ENCODE peak calls at places on chromosomes 2 and 18, in seven cellular contexts. L is activated T-cell treated with anti-CD3 and anti-CD28 coated beads, Interleukin-2, amount 50 U/mL, for 72 hours; D is NCI-H774; H is NCI-H146; X is heart left ventricle; K is 8988T; G is A172. W is an unnamed sample.

GRCh38 chr18:23194969-23195957 is 60.0 kb downstream of the CABLES1 start:
- DNase-seq in L (no peak), D (no peak), H (peak; percentile 16), X (no peak), K (no peak), G (no peak), W (peak; percentile 10)

GRCh38 chr18:79488311-79489047 is 92.7 kb downstream of the NFATC1 start:
- DNase-seq in L (no peak), D (no peak), H (no peak), X (no peak), K (no peak), G (no peak), W (no peak)

GRCh38 chr2:15311201-15311882 is 249.8 kb downstream of the NBAS start:
- DNase-seq in L (no peak), D (no peak), H (no peak), X (no peak), K (no peak), G (no peak), W (no peak)

GRCh38 chr2:20169796-20170467 is 55.0 kb downstream of the SDC1 start:
- DNase-seq in L (no peak), D (no peak), H (no peak), X (no peak), K (no peak), G (no peak), W (no peak)

GRCh38 chr2:144414324-144414845 is 105.5 kb downstream of the ZEB2 start:
- DNase-seq in L (peak; percentile 23), D (no peak), H (no peak), X (no peak), K (no peak), G (peak; percentile 60), W (no peak)

GRCh38 chr18:63783394-63783793 is 8.2 kb downstream of the SERPINB7 start:
- DNase-seq in L (no peak), D (no peak), H (no peak), X (no peak), K (no peak), G (no peak), W (no peak)

GRCh38 chr2:234670052-234670451 is 173.2 kb upstream of the ARL4C start:
- DNase-seq in L (no peak), D (no peak), H (no peak), X (no peak), K (no peak), G (peak; percentile 90), W (no peak)

GRCh38 chr2:195563857-195564512 is 93.0 kb upstream of the SLC39A10 start:
- DNase-seq in L (peak; percentile 64), D (no peak), H (no peak), X (no peak), K (no peak), G (no peak), W (no peak)

GRCh38 chr2:221530653-221531037 is 41.5 kb downstream of the EPHA4 start:
- DNase-seq in L (no peak), D (no peak), H (no peak), X (no peak), K (no peak), G (no peak), W (no peak)

GRCh38 chr2:146730882-146731281 is 1113.9 kb upstream of the ACVR2A start:
- DNase-seq in L (no peak), D (no peak), H (no peak), X (no peak), K (no peak), G (no peak), W (no peak)

GRCh38 chr2:202237787-202238233 is 587 bp downstream of the SUMO1 start:
- DNase-seq in L (no peak), D (no peak), H (peak; percentile 37), X (peak; percentile 27), K (peak; percentile 32), G (peak; percentile 59), W (peak; percentile 28)

GRCh38 chr2:8892149-8892548 is 54.7 kb upstream of the KIDINS220 start:
- DNase-seq in L (no peak), D (peak; percentile 34), H (no peak), X (no peak), K (no peak), G (no peak), W (no peak)

GRCh38 chr2:127770973-127771735 is 39.8 kb downstream of the WDR33 start:
- DNase-seq in L (no peak), D (no peak), H (no peak), X (no peak), K (no peak), G (peak; percentile 68), W (no peak)

GRCh38 chr2:135689679-135690078 is 52.0 kb upstream of the UBXN4 start:
- DNase-seq in L (no peak), D (no peak), H (no peak), X (no peak), K (no peak), G (no peak), W (no peak)

GRCh38 chr2:7324706-7325105 is 407.5 kb downstream of the RNF144A start:
- DNase-seq in L (no peak), D (no peak), H (no peak), X (no peak), K (no peak), G (no peak), W (peak; percentile 44)

GRCh38 chr2:198101688-198102087 is 297.3 kb downstream of the PLCL1 start:
- DNase-seq in L (no peak), D (no peak), H (no peak), X (no peak), K (no peak), G (no peak), W (no peak)

GRCh38 chr2:16675781-16676180 is 10.1 kb upstream of the CYRIA start:
- DNase-seq in L (no peak), D (no peak), H (no peak), X (no peak), K (no peak), G (no peak), W (no peak)

GRCh38 chr2:197198890-197199289 is 111.7 kb downstream of the ANKRD44 start:
- DNase-seq in L (peak; percentile 88), D (no peak), H (no peak), X (peak; percentile 48), K (no peak), G (no peak), W (peak; percentile 57)

GRCh38 chr2:237630216-237631000 is 3.0 kb downstream of the LRRFIP1 start:
- DNase-seq in L (no peak), D (no peak), H (no peak), X (no peak), K (no peak), G (no peak), W (no peak)

GRCh38 chr2:236345081-236345714 is 81.0 kb upstream of the ASB18 start:
- DNase-seq in L (no peak), D (no peak), H (no peak), X (no peak), K (no peak), G (no peak), W (no peak)

GRCh38 chr2:64617631-64618151 is 36.0 kb downstream of the SERTAD2 start:
- DNase-seq in L (no peak), D (no peak), H (no peak), X (no peak), K (no peak), G (no peak), W (peak; percentile 21)

GRCh38 chr2:231462729-231463465 is 1.4 kb downstream of the NCL start:
- DNase-seq in L (no peak), D (no peak), H (no peak), X (no peak), K (no peak), G (no peak), W (no peak)

GRCh38 chr2:14492920-14493503 is 139.5 kb upstream of the LRATD1 start:
- DNase-seq in L (no peak), D (no peak), H (no peak), X (no peak), K (no peak), G (peak; percentile 92), W (no peak)

GRCh38 chr2:182324665-182325064 is 102.2 kb downstream of the PDE1A start:
- DNase-seq in L (no peak), D (no peak), H (no peak), X (no peak), K (no peak), G (no peak), W (no peak)

GRCh38 chr2:27992787-27993747 is 102.5 kb downstream of the BABAM2 start:
- DNase-seq in L (no peak), D (no peak), H (no peak), X (no peak), K (peak; percentile 18), G (peak; percentile 66), W (no peak)

GRCh38 chr2:61461404-61461803 is 9.5 kb downstream of the USP34 start:
- DNase-seq in L (no peak), D (no peak), H (no peak), X (no peak), K (no peak), G (no peak), W (no peak)

GRCh38 chr2:236546561-236546961 is 23.1 kb upstream of the ACKR3 start:
- DNase-seq in L (peak; percentile 55), D (no peak), H (no peak), X (no peak), K (no peak), G (no peak), W (no peak)

GRCh38 chr2:65281626-65282351 is 54.2 kb downstream of the ACTR2 start:
- DNase-seq in L (no peak), D (no peak), H (no peak), X (peak; percentile 45), K (no peak), G (no peak), W (no peak)

GRCh38 chr2:7034313-7034712 is 117.1 kb downstream of the RNF144A start:
- DNase-seq in L (no peak), D (peak; percentile 13), H (no peak), X (no peak), K (peak; percentile 33), G (no peak), W (no peak)

GRCh38 chr2:177252808-177253531 is 11.6 kb downstream of the NFE2L2 start:
- DNase-seq in L (no peak), D (no peak), H (no peak), X (no peak), K (no peak), G (no peak), W (no peak)

GRCh38 chr18:24601624-24602023 is 141.2 kb downstream of the HRH4 start:
- DNase-seq in L (no peak), D (no peak), H (no peak), X (no peak), K (no peak), G (no peak), W (no peak)

GRCh38 chr2:95158891-95159619 is 593 bp downstream of the ZNF514 start:
- DNase-seq in L (peak; percentile 39), D (peak; percentile 35), H (peak; percentile 78), X (peak; percentile 46), K (peak; percentile 39), G (no peak), W (peak; percentile 74)

GRCh38 chr2:111168528-111168929 is 47.8 kb downstream of the BCL2L11 start:
- DNase-seq in L (peak; percentile 75), D (peak; percentile 14), H (no peak), X (no peak), K (peak; percentile 38), G (peak; percentile 83), W (no peak)

GRCh38 chr2:224190871-224191270 is 151.8 kb upstream of the SERPINE2 start:
- DNase-seq in L (no peak), D (no peak), H (no peak), X (no peak), K (no peak), G (peak; percentile 36), W (no peak)

GRCh38 chr18:79784071-79784913 is 13.4 kb upstream of the KCNG2 start:
- DNase-seq in L (no peak), D (no peak), H (peak; percentile 56), X (no peak), K (no peak), G (no peak), W (peak; percentile 49)

GRCh38 chr18:66646622-66647021 is 42.7 kb upstream of the CDH19 start:
- DNase-seq in L (no peak), D (no peak), H (no peak), X (no peak), K (no peak), G (peak; percentile 0), W (no peak)

GRCh38 chr18:79962835-79963657 is 1.4 kb upstream of the HSBP1L1 start:
- DNase-seq in L (peak; percentile 72), D (no peak), H (no peak), X (no peak), K (no peak), G (no peak), W (peak; percentile 63)